ENCODE peak calls at places on chromosomes 11 and 22, in seven cellular contexts. T, U, J, V, I, A and L are unnamed samples.

GRCh38 chr11:19988598-19988997 is 171.7 kb downstream of the DBX1 start:
- DNase-seq in U (peak), A (no peak), T (no peak), J (no peak), I (peak), V (no peak), L (no peak)

GRCh38 chr22:42685941-42686666 is 34.6 kb downstream of the A4GALT start:
- DNase-seq in I (no peak), J (no peak), U (no peak), V (no peak), A (no peak), T (no peak), L (no peak)

GRCh38 chr11:130379276-130379675 is 49.1 kb downstream of the ADAMTS8 start:
- DNase-seq in J (no peak), U (no peak), A (no peak), I (no peak), T (no peak), V (no peak), L (no peak)

GRCh38 chr11:34784318-34784841 is 131.8 kb downstream of the APIP start:
- DNase-seq in T (no peak), I (no peak), V (no peak), U (no peak), A (no peak), J (no peak), L (no peak)

GRCh38 chr11:11403763-11404725 is 51.0 kb upstream of the CSNK2A3 start:
- DNase-seq in A (no peak), T (no peak), I (peak), J (no peak), U (peak), V (no peak), L (no peak)

GRCh38 chr11:121497176-121497995 is 44.6 kb upstream of the SORL1-AS1 start:
- DNase-seq in I (no peak), J (peak), U (no peak), T (no peak), A (no peak), V (no peak), L (no peak)

GRCh38 chr22:49500076-49500460 is 327.6 kb downstream of the BRD1 start:
- DNase-seq in I (no peak), J (no peak), V (no peak), A (no peak), T (no peak), U (no peak), L (no peak)

GRCh38 chr22:38338772-38339379 is 21.6 kb upstream of the CSNK1E start:
- DNase-seq in I (peak), A (no peak), J (no peak), T (no peak), V (peak), U (peak), L (no peak)

GRCh38 chr11:64659417-64660144 is 63.4 kb downstream of the NRXN2 start:
- DNase-seq in I (peak), J (no peak), A (no peak), V (peak), U (peak), T (peak), L (no peak)

GRCh38 chr22:40665312-40665711 is 14.0 kb upstream of the MCHR1 start:
- DNase-seq in A (no peak), I (no peak), T (no peak), V (peak), J (no peak), U (peak), L (no peak)

GRCh38 chr11:44110231-44110679 is 14.8 kb downstream of the EXT2 start:
- DNase-seq in I (peak), J (peak), A (peak), T (peak), V (peak), U (peak), L (no peak)